ENCODE peak calls at places on chromosomes 5 and 9, in six cellular contexts. L, Z, W, N, E and S are unnamed samples.

GRCh38 chr9:98369066-98369425 is 113.6 kb upstream of the TBC1D2 start:
- DNase-seq in L (no peak), Z (no peak), W (no peak), N (no peak), E (no peak), S (no peak)

GRCh38 chr9:97384406-97385262 is 27.3 kb upstream of the TDRD7 start:
- DNase-seq in L (no peak), Z (no peak), W (no peak), N (no peak), E (no peak), S (no peak)

GRCh38 chr5:80916661-80917060 is 43.5 kb upstream of the RASGRF2 start:
- DNase-seq in L (no peak), Z (no peak), W (no peak), N (no peak), E (no peak), S (no peak)

GRCh38 chr5:116766470-116766947 is 191.9 kb upstream of the SEMA6A start:
- DNase-seq in L (peak), Z (peak), W (no peak), N (peak), E (peak), S (peak)

GRCh38 chr5:109844695-109845094 is 155.0 kb downstream of the MAN2A1 start:
- DNase-seq in L (peak), Z (no peak), W (no peak), N (no peak), E (peak), S (peak)

GRCh38 chr5:74947961-74948613 is 81.9 kb upstream of the FAM169A start:
- DNase-seq in L (peak), Z (no peak), W (no peak), N (no peak), E (no peak), S (peak)

GRCh38 chr9:120711841-120712538 is 2.3 kb downstream of the MEGF9 start:
- DNase-seq in L (no peak), Z (no peak), W (no peak), N (no peak), E (no peak), S (no peak)

GRCh38 chr9:119963798-119964372 is 594.6 kb upstream of the BRINP1 start:
- DNase-seq in L (peak), Z (no peak), W (no peak), N (no peak), E (peak), S (peak)

GRCh38 chr5:175386526-175386925 is 57.5 kb downstream of the DRD1 start:
- DNase-seq in L (no peak), Z (no peak), W (no peak), N (no peak), E (no peak), S (no peak)

GRCh38 chr9:89814340-89815040 is 209.7 kb downstream of the GADD45G start:
- DNase-seq in L (peak), Z (no peak), W (peak), N (no peak), E (peak), S (peak)

GRCh38 chr5:108749130-108749861 is 1.6 kb downstream of the FER start:
- DNase-seq in L (peak), Z (peak), W (no peak), N (no peak), E (peak), S (no peak)

GRCh38 chr5:105057893-105058292 is 1495.3 kb upstream of the NUDT12 start:
- DNase-seq in L (no peak), Z (no peak), W (no peak), N (no peak), E (no peak), S (no peak)

GRCh38 chr5:10308844-10309243 is 1.1 kb upstream of the CMBL start:
- DNase-seq in L (no peak), Z (no peak), W (no peak), N (no peak), E (no peak), S (no peak)

GRCh38 chr5:32138839-32139493 is 35.2 kb downstream of the GOLPH3 start:
- DNase-seq in L (peak), Z (no peak), W (no peak), N (no peak), E (peak), S (no peak)

GRCh38 chr5:99169309-99169708 is 240.5 kb upstream of the CHD1 start:
- DNase-seq in L (peak), Z (no peak), W (no peak), N (no peak), E (peak), S (peak)

GRCh38 chr5:122129332-122129731 is at the start of gene ZNF474:
- DNase-seq in L (peak), Z (peak), W (no peak), N (no peak), E (peak), S (peak)

GRCh38 chr5:145072880-145073279 is 762.3 kb downstream of the PRELID2 start:
- DNase-seq in L (no peak), Z (no peak), W (no peak), N (no peak), E (no peak), S (no peak)

GRCh38 chr5:112419596-112420110 is 576 bp upstream of the EPB41L4A start:
- DNase-seq in L (peak), Z (peak), W (no peak), N (peak), E (no peak), S (peak)

GRCh38 chr5:64165500-64166200 is at the start of gene RNF180:
- DNase-seq in L (peak), Z (peak), W (peak), N (peak), E (peak), S (peak)

GRCh38 chr9:135605238-135605781 is 34.0 kb downstream of the GLT6D1 start:
- DNase-seq in L (no peak), Z (no peak), W (no peak), N (peak), E (no peak), S (no peak)

GRCh38 chr9:121372563-121373400 is 2.7 kb upstream of the STOM start:
- DNase-seq in L (peak), Z (peak), W (no peak), N (peak), E (no peak), S (peak)

GRCh38 chr5:135441919-135442318 is 5.2 kb downstream of the DCANP1 start:
- DNase-seq in L (no peak), Z (no peak), W (no peak), N (no peak), E (no peak), S (no peak)

GRCh38 chr5:44885903-44886302 is 77.2 kb downstream of the MRPS30 start:
- DNase-seq in L (peak), Z (no peak), W (no peak), N (no peak), E (peak), S (no peak)

GRCh38 chr9:76691761-76692313 is 72.4 kb upstream of the PCA3 start:
- DNase-seq in L (no peak), Z (no peak), W (no peak), N (no peak), E (no peak), S (peak)

GRCh38 chr9:104091028-104091590 is 3.0 kb upstream of the SMC2 start:
- DNase-seq in L (no peak), Z (no peak), W (no peak), N (no peak), E (no peak), S (peak)

GRCh38 chr5:64814073-64814472 is 45.3 kb downstream of the CWC27 start:
- DNase-seq in L (no peak), Z (no peak), W (no peak), N (no peak), E (no peak), S (no peak)

GRCh38 chr9:94941211-94941875 is 214.8 kb downstream of the AOPEP start:
- DNase-seq in L (peak), Z (no peak), W (no peak), N (no peak), E (no peak), S (peak)

GRCh38 chr5:11075010-11075860 is 314.2 kb upstream of the DAP start:
- DNase-seq in L (no peak), Z (no peak), W (no peak), N (no peak), E (no peak), S (no peak)

GRCh38 chr5:181207214-181207959 is 2.4 kb upstream of the TRIM7 start:
- DNase-seq in L (peak), Z (peak), W (peak), N (peak), E (peak), S (peak)

GRCh38 chr5:131163315-131164119 is 1.5 kb downstream of the HINT1 start:
- DNase-seq in L (peak), Z (no peak), W (no peak), N (no peak), E (peak), S (peak)
- TF ChIP-seq CTCF in L (no peak), Z (no peak), W (no peak), N (no peak), E (no peak), S (no peak)

GRCh38 chr5:96961053-96961452 is 25.2 kb downstream of the LNPEP start:
- DNase-seq in L (no peak), Z (no peak), W (no peak), N (no peak), E (no peak), S (peak)
- H3K4me3 ChIP-seq in L (no peak), Z (no peak), W (no peak), N (no peak), E (no peak), S (no peak)

GRCh38 chr5:4199461-4199860 is 603.8 kb downstream of the IRX1 start:
- DNase-seq in L (no peak), Z (no peak), W (no peak), N (no peak), E (no peak), S (no peak)
- TF ChIP-seq CTCF in L (no peak), Z (no peak), W (no peak), N (no peak), E (no peak), S (no peak)

GRCh38 chr5:120778491-120779293 is 314.6 kb downstream of the PRR16 start:
- DNase-seq in L (peak), Z (no peak), W (no peak), N (no peak), E (peak), S (peak)
- H3K4me3 ChIP-seq in L (no peak), Z (no peak), W (no peak), N (no peak), E (peak), S (no peak)

GRCh38 chr9:32384364-32385134 is at the start of gene ACO1:
- DNase-seq in L (peak), Z (peak), W (peak), N (peak), E (peak), S (peak)
- TF ChIP-seq CTCF in L (no peak), Z (peak), W (no peak), N (no peak), E (no peak), S (no peak)

DNA sequence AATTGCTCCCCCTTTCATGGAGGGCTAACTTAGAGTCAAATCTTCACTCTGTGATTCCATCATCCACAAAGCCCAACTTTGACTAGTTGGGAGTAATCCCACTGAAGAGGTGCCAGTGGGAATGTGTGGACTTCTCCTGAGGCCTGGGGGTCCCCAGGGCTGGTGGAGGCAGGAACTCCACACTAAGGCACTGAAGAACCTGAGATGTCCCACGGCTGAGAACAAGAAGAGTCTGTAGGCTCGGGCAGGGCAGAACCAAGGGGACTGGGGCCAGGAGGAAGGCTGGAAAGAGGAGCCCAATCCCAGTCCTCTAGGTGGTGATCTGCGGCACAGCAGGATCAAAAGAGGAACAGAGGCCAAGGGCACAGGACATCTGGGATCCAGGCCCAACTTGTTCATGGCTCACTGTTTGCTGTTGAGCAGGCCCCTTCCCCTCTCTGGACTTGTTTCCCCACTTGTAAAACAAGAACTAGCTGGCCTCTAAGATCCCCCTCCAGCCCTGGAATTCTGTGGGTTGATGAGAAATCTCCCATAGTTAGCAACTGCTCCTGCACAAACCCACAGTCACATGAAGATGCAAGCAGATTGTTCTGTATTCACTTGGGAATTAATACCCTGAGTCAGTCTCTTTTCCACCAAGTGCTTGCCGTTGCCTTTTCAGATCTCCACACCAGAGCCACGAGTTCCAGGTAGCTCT is 32.7 kb upstream of the ALDH1B1 start:
- DNase-seq in L (peak), Z (peak), W (no peak), N (no peak), E (peak), S (peak)
- H3K4me3 ChIP-seq in L (no peak), Z (no peak), W (no peak), N (no peak), E (no peak), S (no peak)